ENCODE peak calls at places on chromosomes 12 and 14, in four cellular contexts. One of them, this sample, is unnamed.

GRCh38 chr14:78805586-78805985 is 635.4 kb downstream of the NRXN3 start:
- DNase-seq in RWPE1: no peak
- DNase-seq in T-helper 1 cell: no peak
- DNase-seq in effector memory CD8-positive, alpha-beta T cell: no peak
- DNase-seq in this sample: no peak

GRCh38 chr12:22728989-22729388 is 104.0 kb downstream of the ETNK1 start:
- DNase-seq in T-helper 1 cell: no peak
- DNase-seq in effector memory CD8-positive, alpha-beta T cell: no peak
- DNase-seq in RWPE1: no peak
- DNase-seq in this sample: no peak

GRCh38 chr14:61649283-61649682 is 46.0 kb upstream of the HIF1A start:
- DNase-seq in T-helper 1 cell: no peak
- DNase-seq in RWPE1: no peak
- DNase-seq in effector memory CD8-positive, alpha-beta T cell: no peak
- DNase-seq in this sample: no peak

GRCh38 chr12:52050771-52051541 is at the start of gene NR4A1:
- DNase-seq in effector memory CD8-positive, alpha-beta T cell: peak
- DNase-seq in RWPE1: peak
- DNase-seq in T-helper 1 cell: peak
- DNase-seq in this sample: peak

GRCh38 chr14:30426463-30426862 is 132.5 kb upstream of the G2E3 start:
- DNase-seq in RWPE1: no peak
- DNase-seq in effector memory CD8-positive, alpha-beta T cell: no peak
- DNase-seq in T-helper 1 cell: no peak
- DNase-seq in this sample: no peak

GRCh38 chr12:89971880-89972279 is 263.2 kb upstream of the ATP2B1 start:
- DNase-seq in RWPE1: no peak
- DNase-seq in T-helper 1 cell: no peak
- DNase-seq in effector memory CD8-positive, alpha-beta T cell: no peak
- DNase-seq in this sample: no peak

GRCh38 chr12:95601091-95601490 is 49.8 kb upstream of the USP44 start:
- DNase-seq in T-helper 1 cell: no peak
- DNase-seq in effector memory CD8-positive, alpha-beta T cell: no peak
- DNase-seq in RWPE1: no peak
- DNase-seq in this sample: no peak

GRCh38 chr14:20482382-20482781 is 13.2 kb downstream of the PNP start:
- DNase-seq in T-helper 1 cell: no peak
- DNase-seq in effector memory CD8-positive, alpha-beta T cell: no peak
- DNase-seq in RWPE1: no peak
- DNase-seq in this sample: no peak

GRCh38 chr12:12108441-12109058 is 37.8 kb downstream of the BCL2L14 start:
- DNase-seq in RWPE1: no peak
- DNase-seq in effector memory CD8-positive, alpha-beta T cell: no peak
- DNase-seq in T-helper 1 cell: no peak
- DNase-seq in this sample: no peak

GRCh38 chr12:65886996-65887395 is 62.7 kb downstream of the HMGA2 start:
- DNase-seq in T-helper 1 cell: no peak
- DNase-seq in RWPE1: peak
- DNase-seq in effector memory CD8-positive, alpha-beta T cell: no peak
- DNase-seq in this sample: no peak

GRCh38 chr12:62698701-62699101 is 232.1 kb downstream of the MON2 start:
- DNase-seq in effector memory CD8-positive, alpha-beta T cell: no peak
- DNase-seq in T-helper 1 cell: no peak
- DNase-seq in RWPE1: no peak
- DNase-seq in this sample: no peak

GRCh38 chr12:89750821-89751227 is 42.2 kb upstream of the ATP2B1 start:
- DNase-seq in T-helper 1 cell: no peak
- DNase-seq in effector memory CD8-positive, alpha-beta T cell: no peak
- DNase-seq in RWPE1: no peak
- DNase-seq in this sample: no peak

GRCh38 chr12:117564885-117565284 is 203.5 kb upstream of the NOS1 start:
- DNase-seq in T-helper 1 cell: no peak
- DNase-seq in effector memory CD8-positive, alpha-beta T cell: no peak
- DNase-seq in RWPE1: no peak
- DNase-seq in this sample: no peak

GRCh38 chr14:99575043-99576023 is 28.7 kb downstream of the CCDC85C start:
- DNase-seq in RWPE1: peak
- DNase-seq in T-helper 1 cell: no peak
- DNase-seq in effector memory CD8-positive, alpha-beta T cell: no peak
- DNase-seq in this sample: no peak

GRCh38 chr12:106633451-106633823 is 50.6 kb downstream of the RFX4 start:
- DNase-seq in RWPE1: no peak
- DNase-seq in T-helper 1 cell: no peak
- DNase-seq in effector memory CD8-positive, alpha-beta T cell: no peak
- DNase-seq in this sample: no peak

GRCh38 chr12:45304514-45305178 is 88.8 kb downstream of the ANO6 start:
- DNase-seq in RWPE1: no peak
- DNase-seq in T-helper 1 cell: no peak
- DNase-seq in effector memory CD8-positive, alpha-beta T cell: no peak
- DNase-seq in this sample: no peak

GRCh38 chr12:105378821-105379400 is 48.4 kb downstream of the C12orf75 start:
- DNase-seq in T-helper 1 cell: no peak
- DNase-seq in effector memory CD8-positive, alpha-beta T cell: no peak
- DNase-seq in RWPE1: no peak
- DNase-seq in this sample: no peak

GRCh38 chr12:87923361-87923760 is 105.8 kb downstream of the C12orf50 start:
- DNase-seq in T-helper 1 cell: no peak
- DNase-seq in RWPE1: no peak
- DNase-seq in effector memory CD8-positive, alpha-beta T cell: no peak
- DNase-seq in this sample: no peak

GRCh38 chr14:86481105-86481504 is 951.2 kb downstream of the FLRT2 start:
- DNase-seq in effector memory CD8-positive, alpha-beta T cell: no peak
- DNase-seq in RWPE1: no peak
- DNase-seq in T-helper 1 cell: no peak
- DNase-seq in this sample: no peak

GRCh38 chr12:39426636-39427245 is 16.2 kb downstream of the KIF21A start:
- DNase-seq in RWPE1: peak
- DNase-seq in effector memory CD8-positive, alpha-beta T cell: no peak
- DNase-seq in T-helper 1 cell: no peak
- DNase-seq in this sample: no peak